ENCODE peak calls at places on chromosome 5, in eight cellular contexts. L, J, N, M, Z, D, K and V are unnamed samples.

GRCh38 chr5:1343931-1344901 is 683 bp downstream of the CLPTM1L start:
- DNase-seq in Z (peak), J (peak), M (no peak), K (no peak), N (no peak), L (no peak), D (no peak), V (no peak)

GRCh38 chr5:116576043-116576713 is 1.6 kb upstream of the SEMA6A start:
- DNase-seq in J (peak), N (no peak), Z (peak), D (peak), K (peak), L (peak), M (peak), V (peak)

GRCh38 chr5:40550481-40550880 is 129.2 kb upstream of the PTGER4 start:
- DNase-seq in K (no peak), M (no peak), Z (no peak), J (no peak), N (no peak), D (no peak), L (no peak), V (no peak)

GRCh38 chr5:84218546-84218945 is 166.1 kb downstream of the EDIL3 start:
- DNase-seq in N (no peak), J (no peak), K (no peak), D (no peak), L (no peak), M (peak), Z (no peak), V (no peak)

GRCh38 chr5:98769006-98769255 is 4.5 kb upstream of the RGMB start:
- DNase-seq in N (no peak), M (no peak), L (no peak), Z (no peak), K (peak), J (peak), D (no peak), V (peak)

GRCh38 chr5:122673343-122673742 is 101.5 kb upstream of the SNX2 start:
- DNase-seq in N (no peak), M (no peak), D (no peak), J (no peak), L (no peak), Z (no peak), K (no peak), V (no peak)

GRCh38 chr5:96781031-96781733 is 26.6 kb downstream of the ERAP1 start:
- DNase-seq in Z (no peak), N (no peak), J (no peak), K (no peak), L (no peak), M (no peak), D (no peak), V (no peak)

GRCh38 chr5:53303105-53303504 is 177.3 kb upstream of the FST start:
- DNase-seq in Z (no peak), J (no peak), K (no peak), M (no peak), L (no peak), N (no peak), D (no peak), V (no peak)

GRCh38 chr5:135484563-135485157 is 32.5 kb upstream of the TIFAB start:
- DNase-seq in N (no peak), L (no peak), J (no peak), K (peak), Z (no peak), M (no peak), D (no peak), V (no peak)

GRCh38 chr5:118405650-118406061 is 582.7 kb downstream of the DTWD2 start:
- DNase-seq in N (no peak), Z (no peak), D (no peak), K (no peak), J (no peak), M (no peak), L (no peak), V (no peak)

GRCh38 chr5:81245871-81246235 is 12.7 kb downstream of the CKMT2 start:
- DNase-seq in K (no peak), Z (no peak), D (no peak), J (no peak), L (no peak), N (no peak), M (no peak), V (no peak)